ENCODE peak calls at places on chromosome 5, in eight cellular contexts. D, U, C, L, P, J, Y and S are unnamed samples. For H3K9me3, the result is how much of the 10 kb centered on the place peaks cover.

GRCh38 chr5:851553-851952 is 767 bp upstream of the ZDHHC11 start:
- DNase-seq in D (no peak), U (peak), C (no peak), L (no peak), P (no peak), J (peak), Y (no peak), S (no peak)

GRCh38 chr5:149289307-149289706 is 17.6 kb downstream of the AFAP1L1 start:
- DNase-seq in D (no peak), U (no peak), C (no peak), L (no peak), P (no peak), J (no peak), Y (no peak), S (no peak)

GRCh38 chr5:57209316-57210040 is 35.6 kb downstream of the GPBP1 start:
- DNase-seq in D (peak), U (no peak), C (no peak), L (no peak), P (no peak), J (no peak), Y (no peak), S (no peak)

GRCh38 chr5:54746777-54747398 is 229.3 kb downstream of the SNX18 start:
- DNase-seq in D (no peak), U (no peak), C (no peak), L (no peak), P (no peak), J (no peak), Y (no peak), S (no peak)

GRCh38 chr5:8993031-8993430 is 552.8 kb downstream of the SEMA5A start:
- DNase-seq in D (peak), U (no peak), C (no peak), L (no peak), P (no peak), J (no peak), Y (no peak), S (no peak)

GRCh38 chr5:7794301-7794700 is 56.6 kb downstream of the CFAP90 start:
- DNase-seq in D (no peak), U (no peak), C (no peak), L (no peak), P (no peak), J (no peak), Y (no peak), S (no peak)

GRCh38 chr5:93062548-93062947 is 518.5 kb downstream of the NR2F1-AS1 start:
- DNase-seq in D (peak), U (no peak), C (no peak), L (no peak), P (no peak), J (no peak), Y (no peak), S (no peak)

GRCh38 chr5:133287500-133287899 is 235.7 kb downstream of the HSPA4 start:
- DNase-seq in D (peak), U (no peak), C (peak), L (no peak), P (peak), J (no peak), Y (peak), S (no peak)

GRCh38 chr5:663436-664342 is 29.5 kb downstream of the TPPP start:
- DNase-seq in D (no peak), U (peak), C (no peak), L (peak), P (no peak), J (no peak), Y (no peak), S (no peak)

GRCh38 chr5:66207800-66208561 is 63.9 kb downstream of the SREK1 start:
- DNase-seq in D (no peak), U (no peak), C (no peak), L (no peak), P (no peak), J (no peak), Y (peak), S (no peak)

GRCh38 chr5:93191016-93191415 is 390.0 kb downstream of the NR2F1-AS1 start:
- DNase-seq in D (no peak), U (no peak), C (no peak), L (no peak), P (no peak), J (no peak), Y (no peak), S (no peak)

GRCh38 chr5:80376557-80376956 is 31.3 kb upstream of the ZFYVE16 start:
- DNase-seq in D (no peak), U (no peak), C (no peak), L (no peak), P (no peak), J (no peak), Y (no peak), S (no peak)

GRCh38 chr5:146965781-146966659 is 87.5 kb upstream of the PPP2R2B start:
- DNase-seq in D (peak), U (peak), C (peak), L (no peak), P (peak), J (peak), Y (peak), S (peak)

GRCh38 chr5:152237531-152237930 is 167.5 kb downstream of the NMUR2 start:
- DNase-seq in D (no peak), U (no peak), C (no peak), L (no peak), P (no peak), J (no peak), Y (no peak), S (no peak)

GRCh38 chr5:80884086-80884813 is 75.9 kb upstream of the RASGRF2 start:
- DNase-seq in D (no peak), U (no peak), C (no peak), L (no peak), P (no peak), J (no peak), Y (no peak), S (no peak)

GRCh38 chr5:103033696-103034095 is 86.2 kb downstream of the GIN1 start:
- DNase-seq in D (no peak), U (no peak), C (no peak), L (peak), P (no peak), J (no peak), Y (no peak), S (no peak)

GRCh38 chr5:135996611-135997010 is 32.2 kb upstream of the TGFBI start:
- DNase-seq in D (peak), U (no peak), C (no peak), L (no peak), P (no peak), J (no peak), Y (no peak), S (no peak)

GRCh38 chr5:15004506-15004905 is 132.9 kb upstream of the ANKH start:
- DNase-seq in D (no peak), U (peak), C (no peak), L (no peak), P (no peak), J (no peak), Y (no peak), S (no peak)

GRCh38 chr5:157476699-157477408 is 16.8 kb downstream of the NIPAL4 start:
- DNase-seq in D (peak), U (no peak), C (peak), L (no peak), P (peak), J (no peak), Y (no peak), S (no peak)

GRCh38 chr5:131848662-131849061 is 51.8 kb upstream of the FNIP1 start:
- DNase-seq in D (no peak), U (no peak), C (no peak), L (no peak), P (no peak), J (no peak), Y (no peak), S (no peak)

GRCh38 chr5:156584856-156585255 is 257.9 kb downstream of the SGCD start:
- DNase-seq in D (no peak), U (no peak), C (no peak), L (no peak), P (no peak), J (no peak), Y (no peak), S (no peak)

GRCh38 chr5:174157048-174157447 is 111.5 kb downstream of the NSG2 start:
- DNase-seq in D (no peak), U (no peak), C (peak), L (no peak), P (no peak), J (no peak), Y (no peak), S (no peak)

GRCh38 chr5:77064040-77064439 is 23.0 kb downstream of the ZBED3 start:
- DNase-seq in D (no peak), U (no peak), C (no peak), L (no peak), P (no peak), J (no peak), Y (no peak), S (no peak)

GRCh38 chr5:126460977-126461376 is 37.8 kb downstream of the GRAMD2B start:
- DNase-seq in D (no peak), U (no peak), C (no peak), L (no peak), P (no peak), J (no peak), Y (no peak), S (no peak)

GRCh38 chr5:366541-367357 is 45.2 kb downstream of the AHRR start:
- DNase-seq in D (no peak), U (peak), C (peak), L (no peak), P (no peak), J (no peak), Y (no peak), S (no peak)

GRCh38 chr5:111772456-111772855 is 15.5 kb upstream of the NREP start:
- DNase-seq in D (peak), U (no peak), C (no peak), L (no peak), P (peak), J (no peak), Y (no peak), S (no peak)

GRCh38 chr5:91651704-91652103 is 268.6 kb upstream of the ARRDC3 start:
- DNase-seq in D (peak), U (peak), C (no peak), L (no peak), P (no peak), J (no peak), Y (no peak), S (no peak)

GRCh38 chr5:110159202-110159601 is 469.5 kb downstream of the MAN2A1 start:
- DNase-seq in D (peak), U (no peak), C (no peak), L (no peak), P (no peak), J (no peak), Y (no peak), S (no peak)

GRCh38 chr5:136104311-136104975 is 28.2 kb upstream of the SMAD5 start:
- DNase-seq in D (no peak), U (no peak), C (no peak), L (no peak), P (no peak), J (no peak), Y (no peak), S (no peak)

GRCh38 chr5:154756871-154757646 is 1.9 kb downstream of the LARP1 start:
- DNase-seq in D (peak), U (peak), C (peak), L (peak), P (no peak), J (peak), Y (peak), S (no peak)

GRCh38 chr5:178866946-178867345 is 7.2 kb downstream of the ZNF354B start:
- DNase-seq in D (no peak), U (no peak), C (no peak), L (no peak), P (no peak), J (no peak), Y (no peak), S (no peak)

GRCh38 chr5:88092358-88092757 is 176.3 kb downstream of the TMEM161B start:
- DNase-seq in D (peak), U (no peak), C (no peak), L (no peak), P (no peak), J (no peak), Y (no peak), S (peak)

DNA sequence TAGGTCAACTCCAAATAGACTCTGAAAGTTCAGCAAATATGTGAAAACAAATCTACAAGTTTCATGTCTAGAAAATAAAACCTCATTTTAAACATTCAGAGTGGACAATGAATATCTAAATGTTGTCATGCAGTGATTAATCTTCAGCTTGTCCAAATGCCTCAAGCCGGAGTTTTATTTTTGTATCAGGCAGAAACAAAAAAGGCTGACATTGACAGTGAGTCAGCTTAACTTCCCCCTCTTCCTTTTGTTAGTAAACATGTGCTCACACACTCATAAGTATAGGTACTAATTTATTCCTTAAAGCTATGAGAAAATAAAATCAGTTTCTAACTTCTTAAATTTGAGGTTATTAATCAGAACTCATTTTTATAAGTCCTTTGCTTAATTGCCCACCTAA is 467.9 kb upstream of the DAB2 start:
- DNase-seq in D (peak), U (no peak), C (no peak), L (no peak), P (no peak), J (no peak), Y (no peak), S (no peak)
- H3K4me3 ChIP-seq in D (no peak), U (no peak), C (no peak), L (no peak), P (no peak), J (no peak), Y (no peak), S (no peak)

DNA sequence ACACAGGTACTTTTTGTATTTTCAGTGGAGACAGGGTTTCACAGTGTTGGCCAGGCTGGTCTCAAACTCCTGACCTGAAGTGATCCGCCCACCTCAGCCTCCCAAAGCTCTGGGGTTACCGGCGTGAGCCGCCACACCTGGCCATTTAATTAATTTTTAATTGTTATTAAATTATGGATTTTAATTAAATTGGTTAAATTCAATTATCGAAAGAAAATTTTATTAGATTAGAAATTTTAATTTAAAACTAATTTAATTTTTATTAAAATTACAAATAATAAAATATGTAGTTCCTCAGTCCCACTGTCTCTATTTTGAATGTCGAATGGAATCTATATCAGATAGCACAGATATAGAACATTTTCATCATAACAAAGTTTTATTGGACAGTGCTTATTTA is 416.5 kb downstream of the GABRG2 start:
- DNase-seq in D (no peak), U (no peak), C (no peak), L (no peak), P (no peak), J (no peak), Y (no peak), S (no peak)
- H3K9me3 ChIP-seq in D (under half), U (under half), C (under half), L (under half), P (under half), J (under half), Y (under half), S (under half)

GRCh38 chr5:150411245-150411979 is 1.3 kb downstream of the CD74 start:
- DNase-seq in D (no peak), U (peak), C (peak), L (peak), P (no peak), J (peak), Y (no peak), S (no peak)
- H3K4me3 ChIP-seq in D (no peak), U (peak), C (peak), L (no peak), P (no peak), J (peak), Y (peak), S (no peak)

GRCh38 chr5:73515232-73515631 is 17.0 kb downstream of the BTF3 start:
- DNase-seq in D (peak), U (peak), C (no peak), L (no peak), P (no peak), J (no peak), Y (no peak), S (no peak)
- H3K9me3 ChIP-seq in D (under half), U (under half), C (under half), L (under half), P (under half), J (under half), Y (under half), S (under half)